ENCODE peak calls at places on chromosomes 7 and 10, in eight cellular contexts. Z, E, R, T, U, J, P and M are unnamed samples.

GRCh38 chr10:62454696-62455451 is 80.7 kb downstream of the ZNF365 start:
- DNase-seq in Z (peak; percentile 77), E (no peak), R (no peak), T (no peak), U (no peak), J (no peak), P (no peak), M (no peak)

GRCh38 chr10:132508497-132509443 is 28.8 kb upstream of the INPP5A start:
- DNase-seq in Z (peak; percentile 50), E (no peak), R (no peak), T (no peak), U (no peak), J (no peak), P (peak; percentile 52), M (no peak)

GRCh38 chr10:7475046-7475860 is 64.4 kb upstream of the SFMBT2 start:
- DNase-seq in Z (peak; percentile 54), E (no peak), R (no peak), T (peak; percentile 81), U (no peak), J (peak; percentile 28), P (peak; percentile 27), M (peak; percentile 63)

GRCh38 chr7:82740246-82740848 is 296.8 kb upstream of the CACNA2D1 start:
- DNase-seq in Z (no peak), E (no peak), R (peak; percentile 45), T (peak; percentile 81), U (peak; percentile 15), J (peak; percentile 31), P (no peak), M (peak; percentile 80)

GRCh38 chr7:47371733-47372368 is 210.1 kb downstream of the TNS3 start:
- DNase-seq in Z (peak; percentile 92), E (no peak), R (no peak), T (peak; percentile 30), U (no peak), J (peak; percentile 96), P (peak; percentile 89), M (no peak)

GRCh38 chr7:127993317-127993716 is 37.9 kb downstream of the LRRC4 start:
- DNase-seq in Z (no peak), E (no peak), R (no peak), T (no peak), U (no peak), J (no peak), P (no peak), M (no peak)

GRCh38 chr7:100726998-100727761 is 6.2 kb upstream of the ZAN start:
- DNase-seq in Z (peak; percentile 67), E (no peak), R (no peak), T (no peak), U (peak; percentile 22), J (no peak), P (no peak), M (no peak)

GRCh38 chr10:6409982-6410694 is 169.9 kb downstream of the PRKCQ start:
- DNase-seq in Z (no peak), E (peak; percentile 46), R (peak; percentile 12), T (peak; percentile 41), U (no peak), J (peak; percentile 53), P (no peak), M (no peak)

GRCh38 chr7:123096976-123097375 is 101.5 kb upstream of the TAS2R16 start:
- DNase-seq in Z (no peak), E (no peak), R (no peak), T (no peak), U (no peak), J (no peak), P (no peak), M (no peak)

GRCh38 chr7:111107576-111107975 is 16.6 kb downstream of the LRRN3 start:
- DNase-seq in Z (no peak), E (no peak), R (no peak), T (no peak), U (no peak), J (no peak), P (no peak), M (no peak)

DNA sequence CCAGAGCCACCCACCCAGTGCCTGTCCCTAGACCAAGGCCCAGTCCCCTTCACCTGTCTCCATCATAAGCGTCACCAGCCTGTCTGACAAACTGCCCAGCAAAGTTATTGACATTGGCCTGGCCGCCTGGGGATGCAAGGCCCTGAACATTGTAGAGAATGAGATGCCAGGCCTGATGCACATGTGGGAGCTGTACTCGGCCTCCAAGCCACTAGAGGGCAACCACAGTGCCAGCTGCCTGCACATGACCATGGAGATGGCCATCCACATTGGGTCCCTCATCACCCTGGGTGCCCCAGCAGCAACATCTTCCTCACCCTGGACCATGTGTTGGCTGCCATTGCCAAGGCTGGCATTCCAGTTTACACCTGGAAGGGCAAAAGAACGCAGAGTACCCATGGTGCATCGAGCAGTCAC is 63.7 kb upstream of the ANTXRL start:
- DNase-seq in Z (no peak), E (no peak), R (peak; percentile 23), T (no peak), U (no peak), J (peak; percentile 15), P (no peak), M (no peak)
- TF ChIP-seq CTCF in Z (no peak), E (no peak), R (peak; percentile 47), T (peak; percentile 55), U (peak; percentile 61), J (no peak), P (no peak), M (no peak)

DNA sequence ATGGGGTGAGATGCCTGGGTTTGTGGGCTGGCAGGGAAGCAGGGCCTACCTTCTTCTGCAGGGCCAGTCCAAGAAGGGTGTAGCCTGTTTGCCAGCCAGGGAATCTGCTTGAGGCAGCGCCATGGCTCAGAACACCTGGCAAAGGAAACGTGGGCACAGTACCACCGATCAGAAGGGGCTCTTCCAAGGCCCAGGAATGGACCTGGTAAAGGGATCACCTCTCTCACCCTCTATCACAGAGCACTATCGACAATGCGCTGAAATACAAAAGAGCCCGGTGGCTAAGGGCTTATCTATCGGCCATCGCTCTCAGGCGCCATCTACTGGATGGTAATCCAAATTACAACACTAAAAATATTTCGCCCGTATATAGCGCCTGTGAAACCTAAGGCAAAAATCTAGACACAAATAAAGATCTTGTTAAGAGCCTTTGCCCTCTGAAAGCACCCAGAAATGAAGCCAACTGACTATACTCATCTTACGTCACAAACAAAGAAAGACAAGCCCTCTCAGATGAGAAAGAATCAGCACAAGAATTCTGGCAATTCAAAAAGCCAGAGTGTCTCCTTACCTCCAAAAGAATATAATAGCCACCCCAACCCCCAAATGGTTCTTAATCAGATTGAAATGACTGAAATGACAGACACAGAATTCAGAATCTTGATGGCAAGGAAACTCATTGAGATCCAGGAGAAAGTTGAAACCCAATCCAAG is 217.8 kb upstream of the HPS1 start:
- DNase-seq in Z (no peak), E (no peak), R (peak; percentile 74), T (peak; percentile 84), U (peak; percentile 15), J (peak; percentile 19), P (no peak), M (peak; percentile 21)
- TF ChIP-seq CTCF in Z (peak; percentile 42), E (peak; percentile 61), R (peak; percentile 67), T (peak; percentile 79), U (peak; percentile 91), J (peak; percentile 48), P (peak; percentile 26), M (peak; percentile 84)

GRCh38 chr10:95364342-95364741 is 73.5 kb upstream of the PDLIM1 start:
- DNase-seq in Z (no peak), E (no peak), R (no peak), T (no peak), U (no peak), J (no peak), P (no peak), M (no peak)

GRCh38 chr10:95360122-95360715 is 69.4 kb upstream of the PDLIM1 start:
- DNase-seq in Z (no peak), E (no peak), R (peak; percentile 50), T (no peak), U (no peak), J (no peak), P (no peak), M (no peak)

GRCh38 chr10:95359466-95359865 is 68.7 kb upstream of the PDLIM1 start:
- DNase-seq in Z (no peak), E (no peak), R (no peak), T (no peak), U (no peak), J (no peak), P (no peak), M (no peak)

GRCh38 chr10:95363303-95363912 is 72.6 kb upstream of the PDLIM1 start:
- DNase-seq in Z (no peak), E (peak; percentile 8), R (peak; percentile 84), T (peak; percentile 85), U (peak; percentile 51), J (peak; percentile 70), P (peak; percentile 28), M (no peak)
- TF ChIP-seq CTCF in Z (peak; percentile 90), E (peak; percentile 95), R (peak; percentile 76), T (peak; percentile 93), U (peak; percentile 86), J (peak; percentile 91), P (peak; percentile 85), M (peak; percentile 86)

DNA sequence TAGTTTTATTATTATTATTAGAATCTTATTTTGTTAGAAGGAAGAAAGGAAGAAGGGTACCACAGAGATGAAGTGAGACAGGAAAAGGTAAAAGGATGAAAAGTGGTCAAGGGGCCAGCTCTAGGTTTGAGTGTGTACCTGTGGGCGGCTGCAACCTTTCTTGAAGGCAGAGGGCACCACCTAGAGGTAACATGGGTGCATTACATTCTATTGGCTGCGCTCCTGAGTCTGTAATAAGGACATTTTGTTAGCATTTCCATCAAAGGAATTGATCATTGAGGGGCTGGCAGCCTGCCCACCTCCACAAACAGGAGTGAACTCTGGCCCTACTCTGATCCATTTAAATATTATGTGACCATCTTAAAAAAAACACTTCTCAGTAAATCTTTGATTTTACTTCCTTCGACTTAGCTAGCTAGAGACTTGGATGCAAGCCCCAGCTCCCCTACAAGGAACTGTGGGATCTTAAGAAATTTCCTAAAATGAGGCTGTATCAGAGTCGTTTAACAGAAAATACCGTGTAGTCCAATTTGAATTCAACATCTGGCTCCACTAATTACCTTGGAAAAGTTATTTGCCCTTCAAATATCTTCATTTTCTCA is 610.4 kb downstream of the IPMK start:
- DNase-seq in Z (peak; percentile 71), E (no peak), R (peak; percentile 78), T (peak; percentile 87), U (peak; percentile 48), J (peak; percentile 50), P (peak; percentile 25), M (peak; percentile 65)
- TF ChIP-seq CTCF in Z (peak; percentile 77), E (peak; percentile 23), R (peak; percentile 84), T (peak; percentile 92), U (peak; percentile 94), J (peak; percentile 67), P (peak; percentile 76), M (peak; percentile 91)

GRCh38 chr10:35722226-35722625 is 80.1 kb upstream of the FZD8 start:
- DNase-seq in Z (no peak), E (no peak), R (no peak), T (no peak), U (no peak), J (no peak), P (no peak), M (no peak)
- TF ChIP-seq CTCF in Z (no peak), E (no peak), R (no peak), T (no peak), U (no peak), J (no peak), P (no peak), M (no peak)

GRCh38 chr10:102791754-102792153 is 45.5 kb downstream of the CYP17A1 start:
- DNase-seq in Z (no peak), E (no peak), R (no peak), T (no peak), U (no peak), J (no peak), P (no peak), M (no peak)
- TF ChIP-seq CTCF in Z (no peak), E (no peak), R (no peak), T (no peak), U (no peak), J (no peak), P (no peak), M (no peak)